ENCODE peak calls at places on chromosomes 11 and 22, in four cellular contexts. B is left lung, M is thoracic aorta, K is brain microvascular endothelial cell. P is an unnamed sample.

GRCh38 chr11:1371836-1372465 is 17.8 kb upstream of the BRSK2 start:
- DNase-seq in K (no peak), M (no peak), B (no peak), P (no peak)

GRCh38 chr22:48218889-48219420 is 1456.5 kb downstream of the TBC1D22A start:
- DNase-seq in K (no peak), M (no peak), B (no peak), P (no peak)

GRCh38 chr11:70424765-70425164 is 26.4 kb downstream of the CTTN start:
- DNase-seq in K (no peak), B (no peak), M (no peak), P (no peak)

GRCh38 chr11:120610101-120610500 is 98.6 kb downstream of the GRIK4 start:
- DNase-seq in K (no peak), M (no peak), B (no peak), P (no peak)

GRCh38 chr22:33013531-33014162 is 44.5 kb downstream of the SYN3 start:
- DNase-seq in M (no peak), K (no peak), B (no peak), P (no peak)

GRCh38 chr11:123526027-123526805 is 96.1 kb downstream of the GRAMD1B start:
- DNase-seq in K (no peak), M (no peak), B (no peak), P (no peak)

GRCh38 chr11:60844045-60844869 is 2.3 kb downstream of the CCDC86 start:
- DNase-seq in K (no peak), B (no peak), M (no peak), P (no peak)

GRCh38 chr11:77044356-77044755 is 10.2 kb downstream of the B3GNT6 start:
- DNase-seq in K (no peak), M (no peak), B (no peak), P (no peak)

GRCh38 chr22:41799486-41800347 is 762 bp upstream of the CCDC134 start:
- DNase-seq in K (peak; percentile 7), M (no peak), B (peak; percentile 40), P (peak; percentile 39)

GRCh38 chr11:109788969-109789490 is 304.2 kb upstream of the ZC3H12C start:
- DNase-seq in M (no peak), K (no peak), B (no peak), P (no peak)

GRCh38 chr11:409008-409599 is 5.7 kb downstream of the SIGIRR start:
- DNase-seq in B (peak; percentile 30), K (no peak), M (no peak), P (no peak)

GRCh38 chr22:46077669-46078099 is 72.6 kb upstream of the PPARA start:
- DNase-seq in B (peak; percentile 32), M (no peak), K (no peak), P (no peak)

GRCh38 chr11:131370090-131370751 is at the start of gene NTM:
- DNase-seq in M (no peak), K (no peak), B (no peak), P (peak; percentile 87)

GRCh38 chr11:71127806-71128205 is 124.6 kb downstream of the SHANK2 start:
- DNase-seq in M (no peak), K (no peak), B (no peak), P (no peak)

GRCh38 chr11:69114362-69114761 is 41.4 kb upstream of the SMIM38 start:
- DNase-seq in K (no peak), B (no peak), M (no peak), P (no peak)

GRCh38 chr11:43619863-43620505 is 60.6 kb upstream of the HSD17B12 start:
- DNase-seq in M (no peak), B (no peak), K (no peak), P (no peak)

GRCh38 chr22:43015677-43016042 is 711 bp upstream of the PACSIN2 start:
- DNase-seq in M (no peak), B (no peak), K (no peak), P (no peak)

DNA sequence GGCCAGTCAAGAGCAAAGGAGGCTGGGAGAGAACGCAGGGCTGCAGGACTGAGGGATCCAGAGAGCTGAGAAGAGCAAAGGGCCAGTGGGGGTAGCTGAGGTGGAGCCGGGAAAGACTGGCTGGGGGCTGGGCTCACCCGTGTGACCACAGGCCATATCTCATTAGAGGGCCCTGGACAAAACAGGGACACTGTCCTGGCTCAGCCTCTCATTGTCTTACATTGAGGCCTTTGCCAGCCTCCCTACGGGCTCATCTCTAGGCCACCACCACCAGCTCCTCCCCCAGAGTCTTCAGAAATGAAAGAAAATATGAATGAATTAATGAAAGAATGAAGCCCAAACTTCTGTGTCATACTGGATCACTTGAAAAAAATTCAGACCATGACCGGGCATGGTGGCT is 9.2 kb downstream of the RAB36 start:
- DNase-seq in M (no peak), K (no peak), B (no peak), P (no peak)
- H3K4me3 ChIP-seq in M (no peak overlapping the region), K (no peak overlapping the region), B (no peak overlapping the region), P (no peak overlapping the region)

GRCh38 chr22:24156915-24157782 is 24.1 kb upstream of the SUSD2 start:
- DNase-seq in B (peak; percentile 91), M (peak; percentile 65), K (peak; percentile 59), P (peak; percentile 96)

GRCh38 chr22:24159650-24160049 is 21.6 kb upstream of the SUSD2 start:
- DNase-seq in B (no peak), K (no peak), M (no peak), P (no peak)

GRCh38 chr22:24155597-24156145 is 25.6 kb upstream of the SUSD2 start:
- DNase-seq in B (peak; percentile 83), K (peak; percentile 25), M (no peak), P (peak; percentile 30)

GRCh38 chr22:24156146-24156914 is 25.0 kb upstream of the SUSD2 start:
- DNase-seq in K (peak; percentile 29), M (no peak), B (no peak), P (no peak)

DNA sequence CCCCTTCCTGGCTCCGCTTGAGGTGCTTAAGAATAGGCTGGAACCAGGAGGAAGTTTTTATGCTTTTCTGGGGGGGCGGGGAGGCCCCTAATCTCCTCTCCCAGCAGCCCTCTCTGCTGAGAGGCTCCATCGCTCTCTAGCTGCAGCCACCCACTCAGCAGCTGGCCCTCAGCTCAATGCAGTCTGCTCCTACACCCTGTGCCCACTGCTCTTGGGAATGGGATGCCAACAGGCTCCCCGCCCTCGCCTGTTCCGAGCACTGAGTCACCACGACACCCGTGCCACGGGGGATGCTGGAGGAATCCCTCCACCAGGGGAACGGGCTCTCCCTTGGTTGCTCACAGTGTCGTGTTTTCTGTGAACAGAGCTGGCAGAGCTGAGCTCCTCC is 23.5 kb upstream of the SUSD2 start:
- DNase-seq in M (peak; percentile 65), B (peak; percentile 51), K (no peak), P (peak; percentile 63)
- H3K27ac ChIP-seq in M (peak overlapping the region; percentile 69), B (peak overlapping the region; percentile 91), K (no peak overlapping the region), P (peak overlapping the region; percentile 81)

GRCh38 chr11:115942043-115942442 is 437.8 kb upstream of the CADM1 start:
- DNase-seq in K (no peak), M (no peak), B (no peak), P (no peak)
- H3K4me3 ChIP-seq in K (no peak overlapping the region), M (no peak overlapping the region), B (no peak overlapping the region), P (no peak overlapping the region)

DNA sequence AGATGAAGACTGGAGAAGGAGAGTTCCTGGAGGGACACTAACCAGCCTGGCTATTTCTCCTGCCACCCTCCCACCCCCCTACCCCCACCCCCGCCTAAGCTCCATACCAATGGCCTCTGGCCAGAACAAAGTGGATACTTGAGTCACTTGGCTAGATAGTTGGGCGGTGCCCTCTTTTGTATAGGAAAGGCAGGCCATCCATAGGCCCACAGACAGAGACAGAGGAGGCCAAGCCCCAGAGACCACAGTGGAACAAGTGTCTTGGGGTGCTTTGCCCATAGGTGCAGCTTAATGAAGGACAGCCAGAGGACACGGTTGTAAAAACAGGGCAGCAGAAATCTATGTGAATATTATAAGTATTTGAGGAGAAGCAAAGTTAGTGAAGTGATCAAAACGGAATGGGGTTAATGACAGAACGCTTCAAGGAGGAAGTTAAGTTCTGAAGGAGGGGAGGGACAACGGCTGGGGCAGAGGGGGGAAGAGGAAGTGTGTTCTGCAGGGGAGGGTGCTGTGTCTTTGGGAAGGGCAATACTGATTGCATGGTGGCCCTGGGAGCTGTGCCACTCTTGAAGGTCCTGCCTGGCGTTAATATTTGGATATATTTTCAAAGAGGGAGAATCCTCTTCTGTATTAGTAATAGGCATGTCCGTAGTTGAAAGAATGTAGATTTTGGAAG is 32.7 kb downstream of the FLI1 start:
- DNase-seq in B (peak; percentile 74), K (no peak), M (no peak), P (no peak)
- H3K27ac ChIP-seq in B (peak overlapping the region; percentile 86), K (no peak overlapping the region), M (no peak overlapping the region), P (no peak overlapping the region)

GRCh38 chr22:38088723-38089473 is 4.9 kb upstream of the SLC16A8 start:
- DNase-seq in B (no peak), M (no peak), K (no peak), P (no peak)
- H3K4me3 ChIP-seq in B (peak overlapping the region; percentile 10), M (peak overlapping the region; percentile 66), K (peak overlapping the region; percentile 9), P (no peak overlapping the region)

GRCh38 chr11:2699185-2699530 is 636 bp downstream of the KCNQ1OT1 start:
- DNase-seq in B (peak; percentile 36), K (no peak), M (no peak), P (no peak)
- H3K27ac ChIP-seq in B (peak overlapping the region; percentile 87), K (no peak overlapping the region), M (no peak overlapping the region), P (peak overlapping the region; percentile 68)

GRCh38 chr11:62026739-62027138 is 59.3 kb upstream of the FTH1 start:
- DNase-seq in K (no peak), M (no peak), B (no peak), P (no peak)
- H3K4me3 ChIP-seq in K (no peak overlapping the region), M (no peak overlapping the region), B (no peak overlapping the region), P (no peak overlapping the region)

GRCh38 chr11:107770546-107770945 is 58.7 kb upstream of the SLN start:
- DNase-seq in K (peak; percentile 87), M (no peak), B (no peak), P (no peak)
- H3K27ac ChIP-seq in K (peak overlapping the region; percentile 86), M (no peak overlapping the region), B (no peak overlapping the region), P (no peak overlapping the region)

DNA sequence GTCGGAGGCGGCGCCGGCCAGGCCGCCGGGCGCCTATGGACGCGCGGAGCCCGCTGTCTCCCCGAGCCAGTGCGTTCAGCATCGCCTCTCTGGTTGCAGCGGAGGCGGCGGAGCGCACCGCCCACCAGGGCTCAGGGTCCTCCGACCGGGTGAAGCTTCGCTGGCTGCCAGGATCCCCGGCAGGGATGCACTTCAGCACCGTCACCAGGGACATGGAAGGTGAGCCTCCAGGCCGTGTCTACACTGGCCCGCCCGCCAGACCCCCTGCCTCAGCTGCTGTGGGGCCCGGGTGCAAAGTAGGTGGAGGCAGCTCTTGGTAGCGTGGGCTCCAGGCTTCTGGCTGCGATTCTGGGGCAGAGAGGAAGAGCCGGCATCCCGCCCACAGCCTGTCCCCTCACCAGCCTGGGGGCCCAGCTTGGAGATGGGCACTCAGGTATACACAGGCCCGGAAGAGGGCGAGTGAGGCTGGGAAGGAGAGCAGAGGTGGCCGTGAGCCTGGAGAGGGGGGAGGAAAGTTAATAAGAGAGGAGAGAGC is 1.1 kb upstream of the TBX1 start:
- DNase-seq in M (no peak), K (no peak), B (no peak), P (no peak)
- H3K4me3 ChIP-seq in M (peak overlapping the region; percentile 62), K (no peak overlapping the region), B (no peak overlapping the region), P (no peak overlapping the region)

P was measured in WERI-Rb-1.